ENCODE peak calls at places on chromosomes 1 and 21, in eight cellular contexts. One of them, this sample, is unnamed.
A peak's percentile ranks its signal among the peaks of the same experiment; 100 is the strongest.

GRCh38 chr1:198780376-198780775 is 141.5 kb downstream of the PTPRC start:
- DNase-seq in progenitor cell of endocrine pancreas: no peak
- DNase-seq in A549: no peak
- DNase-seq in B cell: no peak
- DNase-seq in Peyer's patch: no peak
- DNase-seq in stomach: no peak
- DNase-seq in body of pancreas: no peak
- DNase-seq in endothelial cell: no peak
- DNase-seq in this sample: no peak

GRCh38 chr1:39711359-39712340 is 20.4 kb upstream of the HPCAL4 start:
- DNase-seq in progenitor cell of endocrine pancreas: no peak
- DNase-seq in B cell: no peak
- DNase-seq in stomach: no peak
- DNase-seq in body of pancreas: no peak
- DNase-seq in endothelial cell: no peak
- DNase-seq in Peyer's patch: no peak
- DNase-seq in A549: no peak
- DNase-seq in this sample: no peak

GRCh38 chr21:29448766-29449165 is 150.0 kb downstream of the BACH1 start:
- DNase-seq in progenitor cell of endocrine pancreas: no peak
- DNase-seq in stomach: no peak
- DNase-seq in Peyer's patch: no peak
- DNase-seq in A549: no peak
- DNase-seq in body of pancreas: no peak
- DNase-seq in B cell: no peak
- DNase-seq in endothelial cell: no peak
- DNase-seq in this sample: no peak

GRCh38 chr21:44337941-44338895 is 972 bp downstream of the CFAP410 start:
- DNase-seq in progenitor cell of endocrine pancreas: peak; percentile 53
- DNase-seq in body of pancreas: peak; percentile 70
- DNase-seq in B cell: peak; percentile 58
- DNase-seq in stomach: peak; percentile 66
- DNase-seq in A549: peak; percentile 65
- DNase-seq in Peyer's patch: peak; percentile 80
- DNase-seq in endothelial cell: peak; percentile 49
- DNase-seq in this sample: peak; percentile 84

GRCh38 chr1:9278114-9278513 is 14.6 kb upstream of the SPSB1 start:
- DNase-seq in Peyer's patch: no peak
- DNase-seq in progenitor cell of endocrine pancreas: no peak
- DNase-seq in stomach: no peak
- DNase-seq in A549: no peak
- DNase-seq in body of pancreas: no peak
- DNase-seq in B cell: no peak
- DNase-seq in endothelial cell: no peak
- DNase-seq in this sample: no peak

GRCh38 chr1:209235170-209235569 is 348.3 kb upstream of the CAMK1G start:
- DNase-seq in endothelial cell: no peak
- DNase-seq in stomach: no peak
- DNase-seq in B cell: no peak
- DNase-seq in A549: no peak
- DNase-seq in progenitor cell of endocrine pancreas: no peak
- DNase-seq in body of pancreas: no peak
- DNase-seq in Peyer's patch: no peak
- DNase-seq in this sample: no peak

GRCh38 chr1:37919277-37919676 is 27.6 kb downstream of the INPP5B start:
- DNase-seq in progenitor cell of endocrine pancreas: no peak
- DNase-seq in Peyer's patch: no peak
- DNase-seq in body of pancreas: no peak
- DNase-seq in A549: peak; percentile 46
- DNase-seq in endothelial cell: no peak
- DNase-seq in B cell: no peak
- DNase-seq in stomach: no peak
- DNase-seq in this sample: peak; percentile 27

GRCh38 chr1:151830055-151830454 is 1.5 kb downstream of the RORC start:
- DNase-seq in body of pancreas: no peak
- DNase-seq in stomach: no peak
- DNase-seq in Peyer's patch: no peak
- DNase-seq in endothelial cell: no peak
- DNase-seq in B cell: no peak
- DNase-seq in progenitor cell of endocrine pancreas: no peak
- DNase-seq in A549: no peak
- DNase-seq in this sample: no peak

GRCh38 chr1:82829527-82829926 is 1028.8 kb downstream of the ADGRL2 start:
- DNase-seq in body of pancreas: no peak
- DNase-seq in progenitor cell of endocrine pancreas: no peak
- DNase-seq in B cell: no peak
- DNase-seq in Peyer's patch: no peak
- DNase-seq in stomach: no peak
- DNase-seq in A549: no peak
- DNase-seq in endothelial cell: no peak
- DNase-seq in this sample: no peak

GRCh38 chr1:170162385-170163226 is 16.8 kb downstream of the NTMT2 start:
- DNase-seq in A549: no peak
- DNase-seq in stomach: no peak
- DNase-seq in B cell: no peak
- DNase-seq in Peyer's patch: no peak
- DNase-seq in body of pancreas: no peak
- DNase-seq in progenitor cell of endocrine pancreas: no peak
- DNase-seq in endothelial cell: peak; percentile 4
- DNase-seq in this sample: no peak

GRCh38 chr1:183270541-183271141 is 84.6 kb downstream of the LAMC2 start:
- DNase-seq in endothelial cell: no peak
- DNase-seq in body of pancreas: no peak
- DNase-seq in Peyer's patch: peak; percentile 32
- DNase-seq in stomach: no peak
- DNase-seq in progenitor cell of endocrine pancreas: no peak
- DNase-seq in A549: no peak
- DNase-seq in B cell: no peak
- DNase-seq in this sample: no peak

GRCh38 chr1:168876830-168877229 is 147.8 kb upstream of the DPT start:
- DNase-seq in progenitor cell of endocrine pancreas: no peak
- DNase-seq in endothelial cell: no peak
- DNase-seq in Peyer's patch: no peak
- DNase-seq in A549: no peak
- DNase-seq in B cell: no peak
- DNase-seq in body of pancreas: no peak
- DNase-seq in stomach: no peak
- DNase-seq in this sample: no peak

GRCh38 chr1:935751-936231 is 12.1 kb downstream of the SAMD11 start:
- DNase-seq in Peyer's patch: no peak
- DNase-seq in A549: no peak
- DNase-seq in progenitor cell of endocrine pancreas: no peak
- DNase-seq in stomach: no peak
- DNase-seq in body of pancreas: no peak
- DNase-seq in endothelial cell: no peak
- DNase-seq in B cell: no peak
- DNase-seq in this sample: peak; percentile 98

GRCh38 chr1:39089811-39090519 is 63.8 kb downstream of the NDUFS5 start:
- DNase-seq in endothelial cell: no peak
- DNase-seq in body of pancreas: no peak
- DNase-seq in A549: no peak
- DNase-seq in progenitor cell of endocrine pancreas: no peak
- DNase-seq in B cell: no peak
- DNase-seq in Peyer's patch: no peak
- DNase-seq in stomach: no peak
- DNase-seq in this sample: no peak

GRCh38 chr1:226877669-226878068 is 7.3 kb downstream of the PSEN2 start:
- DNase-seq in progenitor cell of endocrine pancreas: no peak
- DNase-seq in body of pancreas: no peak
- DNase-seq in stomach: no peak
- DNase-seq in B cell: no peak
- DNase-seq in Peyer's patch: no peak
- DNase-seq in A549: no peak
- DNase-seq in endothelial cell: no peak
- DNase-seq in this sample: no peak

GRCh38 chr1:27428316-27429028 is 36.0 kb downstream of the GPR3 start:
- DNase-seq in stomach: no peak
- DNase-seq in Peyer's patch: no peak
- DNase-seq in body of pancreas: no peak
- DNase-seq in A549: no peak
- DNase-seq in endothelial cell: no peak
- DNase-seq in B cell: no peak
- DNase-seq in progenitor cell of endocrine pancreas: no peak
- DNase-seq in this sample: peak; percentile 48

GRCh38 chr1:218585565-218586184 is 240.5 kb downstream of the TGFB2 start:
- DNase-seq in progenitor cell of endocrine pancreas: no peak
- DNase-seq in body of pancreas: no peak
- DNase-seq in endothelial cell: peak; percentile 20
- DNase-seq in B cell: no peak
- DNase-seq in Peyer's patch: no peak
- DNase-seq in stomach: no peak
- DNase-seq in A549: peak; percentile 95
- DNase-seq in this sample: peak; percentile 46

GRCh38 chr1:116510361-116510760 is 60.5 kb downstream of the CD58 start:
- DNase-seq in A549: no peak
- DNase-seq in Peyer's patch: no peak
- DNase-seq in progenitor cell of endocrine pancreas: no peak
- DNase-seq in stomach: no peak
- DNase-seq in endothelial cell: no peak
- DNase-seq in body of pancreas: no peak
- DNase-seq in B cell: no peak
- DNase-seq in this sample: no peak

GRCh38 chr1:41810446-41810845 is 108.3 kb downstream of the HIVEP3 start:
- DNase-seq in progenitor cell of endocrine pancreas: peak; percentile 67
- DNase-seq in B cell: peak; percentile 61
- DNase-seq in A549: peak; percentile 6
- DNase-seq in Peyer's patch: no peak
- DNase-seq in body of pancreas: no peak
- DNase-seq in stomach: no peak
- DNase-seq in endothelial cell: peak; percentile 59
- DNase-seq in this sample: no peak

GRCh38 chr1:21852282-21853129 is 40.4 kb downstream of the LDLRAD2 start:
- DNase-seq in Peyer's patch: peak; percentile 79
- DNase-seq in endothelial cell: no peak
- DNase-seq in A549: no peak
- DNase-seq in progenitor cell of endocrine pancreas: no peak
- DNase-seq in body of pancreas: no peak
- DNase-seq in stomach: no peak
- DNase-seq in B cell: peak; percentile 54
- DNase-seq in this sample: no peak

GRCh38 chr1:88923224-88923623 is 31.9 kb upstream of the GTF2B start:
- DNase-seq in progenitor cell of endocrine pancreas: no peak
- DNase-seq in B cell: no peak
- DNase-seq in A549: no peak
- DNase-seq in body of pancreas: no peak
- DNase-seq in stomach: no peak
- DNase-seq in Peyer's patch: no peak
- DNase-seq in endothelial cell: no peak
- DNase-seq in this sample: no peak

GRCh38 chr1:234067584-234067983 is 163.1 kb downstream of the SLC35F3 start:
- DNase-seq in stomach: no peak
- DNase-seq in Peyer's patch: no peak
- DNase-seq in endothelial cell: no peak
- DNase-seq in progenitor cell of endocrine pancreas: no peak
- DNase-seq in B cell: no peak
- DNase-seq in A549: no peak
- DNase-seq in body of pancreas: no peak
- DNase-seq in this sample: no peak

GRCh38 chr1:234065794-234066447 is 161.4 kb downstream of the SLC35F3 start:
- DNase-seq in stomach: peak; percentile 86
- DNase-seq in Peyer's patch: peak; percentile 90
- DNase-seq in endothelial cell: peak; percentile 91
- DNase-seq in body of pancreas: peak; percentile 83
- DNase-seq in B cell: peak; percentile 67
- DNase-seq in progenitor cell of endocrine pancreas: peak; percentile 64
- DNase-seq in A549: peak; percentile 76
- DNase-seq in this sample: peak; percentile 92

GRCh38 chr1:234072793-234073192 is 168.3 kb downstream of the SLC35F3 start:
- DNase-seq in stomach: no peak
- DNase-seq in A549: no peak
- DNase-seq in endothelial cell: no peak
- DNase-seq in Peyer's patch: no peak
- DNase-seq in B cell: no peak
- DNase-seq in progenitor cell of endocrine pancreas: no peak
- DNase-seq in body of pancreas: no peak
- DNase-seq in this sample: no peak

GRCh38 chr1:234069760-234070159 is 165.3 kb downstream of the SLC35F3 start:
- DNase-seq in progenitor cell of endocrine pancreas: no peak
- DNase-seq in stomach: no peak
- DNase-seq in Peyer's patch: no peak
- DNase-seq in endothelial cell: no peak
- DNase-seq in B cell: no peak
- DNase-seq in body of pancreas: no peak
- DNase-seq in A549: peak; percentile 45
- DNase-seq in this sample: no peak
- TF ChIP-seq CTCF in progenitor cell of endocrine pancreas: no peak
- TF ChIP-seq CTCF in stomach: no peak
- TF ChIP-seq CTCF in Peyer's patch: no peak
- TF ChIP-seq CTCF in endothelial cell: no peak
- TF ChIP-seq CTCF in B cell: no peak
- TF ChIP-seq CTCF in body of pancreas: no peak
- TF ChIP-seq CTCF in A549: peak; percentile 36
- TF ChIP-seq CTCF in this sample: no peak

GRCh38 chr1:150162862-150163706 is 13.4 kb downstream of the PLEKHO1 start:
- DNase-seq in progenitor cell of endocrine pancreas: peak; percentile 57
- DNase-seq in Peyer's patch: peak; percentile 86
- DNase-seq in B cell: peak; percentile 68
- DNase-seq in stomach: peak; percentile 81
- DNase-seq in endothelial cell: peak; percentile 38
- DNase-seq in A549: peak; percentile 49
- DNase-seq in body of pancreas: peak; percentile 49
- DNase-seq in this sample: peak; percentile 67
- TF ChIP-seq CTCF in progenitor cell of endocrine pancreas: peak; percentile 37
- TF ChIP-seq CTCF in Peyer's patch: no peak
- TF ChIP-seq CTCF in B cell: no peak
- TF ChIP-seq CTCF in stomach: peak; percentile 23
- TF ChIP-seq CTCF in endothelial cell: no peak
- TF ChIP-seq CTCF in A549: no peak
- TF ChIP-seq CTCF in body of pancreas: no peak
- TF ChIP-seq CTCF in this sample: peak; percentile 37

GRCh38 chr1:176954242-176954641 is 210.3 kb downstream of the ASTN1 start:
- DNase-seq in endothelial cell: no peak
- DNase-seq in A549: peak; percentile 10
- DNase-seq in body of pancreas: no peak
- DNase-seq in Peyer's patch: no peak
- DNase-seq in progenitor cell of endocrine pancreas: no peak
- DNase-seq in B cell: no peak
- DNase-seq in stomach: no peak
- DNase-seq in this sample: no peak
- TF ChIP-seq CTCF in endothelial cell: peak; percentile 44
- TF ChIP-seq CTCF in A549: no peak
- TF ChIP-seq CTCF in body of pancreas: no peak
- TF ChIP-seq CTCF in Peyer's patch: no peak
- TF ChIP-seq CTCF in progenitor cell of endocrine pancreas: peak; percentile 35
- TF ChIP-seq CTCF in B cell: no peak
- TF ChIP-seq CTCF in stomach: no peak
- TF ChIP-seq CTCF in this sample: peak; percentile 60

GRCh38 chr1:77584884-77585283 is 97.6 kb downstream of the ZZZ3 start:
- DNase-seq in body of pancreas: no peak
- DNase-seq in endothelial cell: no peak
- DNase-seq in B cell: no peak
- DNase-seq in progenitor cell of endocrine pancreas: no peak
- DNase-seq in A549: no peak
- DNase-seq in Peyer's patch: no peak
- DNase-seq in stomach: no peak
- DNase-seq in this sample: no peak

GRCh38 chr1:77583483-77583882 is 99.0 kb downstream of the ZZZ3 start:
- DNase-seq in body of pancreas: no peak
- DNase-seq in A549: no peak
- DNase-seq in Peyer's patch: no peak
- DNase-seq in progenitor cell of endocrine pancreas: no peak
- DNase-seq in endothelial cell: no peak
- DNase-seq in B cell: no peak
- DNase-seq in stomach: no peak
- DNase-seq in this sample: no peak

GRCh38 chr1:77582905-77583304 is 99.6 kb downstream of the ZZZ3 start:
- DNase-seq in stomach: no peak
- DNase-seq in B cell: no peak
- DNase-seq in Peyer's patch: no peak
- DNase-seq in endothelial cell: no peak
- DNase-seq in A549: no peak
- DNase-seq in body of pancreas: no peak
- DNase-seq in progenitor cell of endocrine pancreas: no peak
- DNase-seq in this sample: no peak

GRCh38 chr1:77579547-77579946 is 102.9 kb downstream of the ZZZ3 start:
- DNase-seq in B cell: no peak
- DNase-seq in Peyer's patch: no peak
- DNase-seq in stomach: no peak
- DNase-seq in A549: no peak
- DNase-seq in endothelial cell: no peak
- DNase-seq in body of pancreas: no peak
- DNase-seq in progenitor cell of endocrine pancreas: no peak
- DNase-seq in this sample: no peak
- TF ChIP-seq CTCF in B cell: no peak
- TF ChIP-seq CTCF in Peyer's patch: no peak
- TF ChIP-seq CTCF in stomach: no peak
- TF ChIP-seq CTCF in A549: no peak
- TF ChIP-seq CTCF in endothelial cell: peak; percentile 66
- TF ChIP-seq CTCF in body of pancreas: peak; percentile 8
- TF ChIP-seq CTCF in progenitor cell of endocrine pancreas: peak; percentile 32
- TF ChIP-seq CTCF in this sample: peak; percentile 56

This sample was measured in glutamatergic neuron.